ENCODE peak calls at places on chromosomes 7 and 10, in six cellular contexts. One of them, this sample, is unnamed.

GRCh38 chr7:73517241-73517995 is 4.7 kb downstream of the BAZ1B start:
- DNase-seq in cardiac fibroblast: no peak
- DNase-seq in progenitor cell of endocrine pancreas: no peak
- DNase-seq in nucleus accumbens: no peak
- DNase-seq in SK-N-SH: no peak
- DNase-seq in hypothalamus: no peak
- DNase-seq in this sample: no peak

GRCh38 chr7:6399351-6399750 is 48.4 kb downstream of the DAGLB start:
- DNase-seq in cardiac fibroblast: no peak
- DNase-seq in progenitor cell of endocrine pancreas: no peak
- DNase-seq in nucleus accumbens: no peak
- DNase-seq in SK-N-SH: no peak
- DNase-seq in hypothalamus: no peak
- DNase-seq in this sample: no peak

GRCh38 chr10:97350138-97350537 is 15.6 kb upstream of the FRAT2 start:
- DNase-seq in cardiac fibroblast: no peak
- DNase-seq in progenitor cell of endocrine pancreas: no peak
- DNase-seq in nucleus accumbens: no peak
- DNase-seq in SK-N-SH: no peak
- DNase-seq in hypothalamus: no peak
- DNase-seq in this sample: no peak

GRCh38 chr7:20441886-20442505 is 111.3 kb downstream of the ITGB8 start:
- DNase-seq in cardiac fibroblast: no peak
- DNase-seq in progenitor cell of endocrine pancreas: no peak
- DNase-seq in nucleus accumbens: no peak
- DNase-seq in SK-N-SH: no peak
- DNase-seq in hypothalamus: no peak
- DNase-seq in this sample: no peak

GRCh38 chr10:58023341-58024073 is 244.2 kb downstream of the IPMK start:
- DNase-seq in cardiac fibroblast: peak; percentile 76
- DNase-seq in progenitor cell of endocrine pancreas: no peak
- DNase-seq in nucleus accumbens: no peak
- DNase-seq in SK-N-SH: no peak
- DNase-seq in hypothalamus: no peak
- DNase-seq in this sample: no peak

GRCh38 chr7:43905209-43905946 is 1.0 kb downstream of the URGCP start:
- DNase-seq in cardiac fibroblast: peak; percentile 9
- DNase-seq in progenitor cell of endocrine pancreas: no peak
- DNase-seq in nucleus accumbens: no peak
- DNase-seq in SK-N-SH: peak; percentile 72
- DNase-seq in hypothalamus: no peak
- DNase-seq in this sample: peak; percentile 85

GRCh38 chr7:135238112-135238744 is 4.6 kb downstream of the STRA8 start:
- DNase-seq in cardiac fibroblast: no peak
- DNase-seq in progenitor cell of endocrine pancreas: no peak
- DNase-seq in nucleus accumbens: no peak
- DNase-seq in SK-N-SH: peak; percentile 61
- DNase-seq in hypothalamus: no peak
- DNase-seq in this sample: peak; percentile 54

GRCh38 chr7:20798081-20798693 is 11.5 kb upstream of the SP8 start:
- DNase-seq in cardiac fibroblast: peak; percentile 24
- DNase-seq in progenitor cell of endocrine pancreas: no peak
- DNase-seq in nucleus accumbens: no peak
- DNase-seq in SK-N-SH: peak; percentile 86
- DNase-seq in hypothalamus: no peak
- DNase-seq in this sample: no peak

GRCh38 chr10:31041011-31041410 is 9.3 kb upstream of the ZNF438 start:
- DNase-seq in cardiac fibroblast: no peak
- DNase-seq in progenitor cell of endocrine pancreas: no peak
- DNase-seq in nucleus accumbens: no peak
- DNase-seq in SK-N-SH: no peak
- DNase-seq in hypothalamus: no peak
- DNase-seq in this sample: no peak

GRCh38 chr10:70602665-70603438 is at the start of gene PRF1:
- DNase-seq in cardiac fibroblast: no peak
- DNase-seq in progenitor cell of endocrine pancreas: no peak
- DNase-seq in nucleus accumbens: no peak
- DNase-seq in SK-N-SH: no peak
- DNase-seq in hypothalamus: no peak
- DNase-seq in this sample: peak; percentile 13

GRCh38 chr7:604884-605531 is 85.4 kb upstream of the PDGFA start:
- DNase-seq in cardiac fibroblast: no peak
- DNase-seq in progenitor cell of endocrine pancreas: no peak
- DNase-seq in nucleus accumbens: no peak
- DNase-seq in SK-N-SH: no peak
- DNase-seq in hypothalamus: no peak
- DNase-seq in this sample: no peak

GRCh38 chr10:89515031-89515841 is 20.2 kb downstream of the SLC16A12 start:
- DNase-seq in cardiac fibroblast: peak; percentile 90
- DNase-seq in progenitor cell of endocrine pancreas: no peak
- DNase-seq in nucleus accumbens: no peak
- DNase-seq in SK-N-SH: no peak
- DNase-seq in hypothalamus: no peak
- DNase-seq in this sample: no peak

GRCh38 chr7:109763611-109764010 is 1193.9 kb downstream of the DNAJB9 start:
- DNase-seq in cardiac fibroblast: no peak
- DNase-seq in progenitor cell of endocrine pancreas: no peak
- DNase-seq in nucleus accumbens: no peak
- DNase-seq in SK-N-SH: no peak
- DNase-seq in hypothalamus: no peak
- DNase-seq in this sample: no peak